ENCODE peak calls at places on chromosome 4, in ten cellular contexts. One of them, this sample, is unnamed.

GRCh38 chr4:147481577-147482109 is 746 bp downstream of the EDNRA start:
- DNase-seq in right atrium auricular region: no peak
- DNase-seq in ovary: peak; percentile 54
- DNase-seq in CD8-positive, alpha-beta T cell: no peak
- DNase-seq in heart right ventricle: no peak
- DNase-seq in upper lobe of left lung: peak; percentile 28
- DNase-seq in tibial artery: no peak
- DNase-seq in GM23338: peak; percentile 60
- DNase-seq in H1: peak; percentile 61
- DNase-seq in stomach: no peak
- DNase-seq in this sample: no peak

GRCh38 chr4:169080970-169081369 is 70.9 kb upstream of the CBR4 start:
- DNase-seq in right atrium auricular region: no peak
- DNase-seq in ovary: no peak
- DNase-seq in CD8-positive, alpha-beta T cell: no peak
- DNase-seq in heart right ventricle: peak; percentile 78
- DNase-seq in upper lobe of left lung: no peak
- DNase-seq in tibial artery: peak; percentile 41
- DNase-seq in GM23338: no peak
- DNase-seq in H1: no peak
- DNase-seq in stomach: no peak
- DNase-seq in this sample: no peak

GRCh38 chr4:175412744-175413143 is 399.3 kb downstream of the GPM6A start:
- DNase-seq in right atrium auricular region: no peak
- DNase-seq in ovary: no peak
- DNase-seq in CD8-positive, alpha-beta T cell: no peak
- DNase-seq in heart right ventricle: no peak
- DNase-seq in upper lobe of left lung: no peak
- DNase-seq in tibial artery: no peak
- DNase-seq in GM23338: no peak
- DNase-seq in H1: no peak
- DNase-seq in stomach: no peak
- DNase-seq in this sample: no peak

GRCh38 chr4:33831667-33832066 is 2412.6 kb downstream of the ARAP2 start:
- DNase-seq in right atrium auricular region: no peak
- DNase-seq in ovary: no peak
- DNase-seq in CD8-positive, alpha-beta T cell: no peak
- DNase-seq in heart right ventricle: no peak
- DNase-seq in upper lobe of left lung: no peak
- DNase-seq in tibial artery: no peak
- DNase-seq in GM23338: no peak
- DNase-seq in H1: no peak
- DNase-seq in stomach: no peak
- DNase-seq in this sample: no peak

GRCh38 chr4:6641164-6641970 is 882 bp downstream of the MRFAP1 start:
- DNase-seq in right atrium auricular region: no peak
- DNase-seq in ovary: peak; percentile 78
- DNase-seq in CD8-positive, alpha-beta T cell: peak; percentile 48
- DNase-seq in heart right ventricle: peak; percentile 44
- DNase-seq in upper lobe of left lung: peak; percentile 57
- DNase-seq in tibial artery: peak; percentile 42
- DNase-seq in GM23338: peak; percentile 45
- DNase-seq in H1: no peak
- DNase-seq in stomach: peak; percentile 40
- DNase-seq in this sample: peak; percentile 39

GRCh38 chr4:109026588-109026987 is 263.7 kb upstream of the ETNPPL start:
- DNase-seq in right atrium auricular region: no peak
- DNase-seq in ovary: no peak
- DNase-seq in CD8-positive, alpha-beta T cell: no peak
- DNase-seq in heart right ventricle: no peak
- DNase-seq in upper lobe of left lung: no peak
- DNase-seq in tibial artery: no peak
- DNase-seq in GM23338: no peak
- DNase-seq in H1: no peak
- DNase-seq in stomach: no peak
- DNase-seq in this sample: no peak

GRCh38 chr4:60865238-60865637 is 334.9 kb upstream of the ADGRL3 start:
- DNase-seq in right atrium auricular region: no peak
- DNase-seq in ovary: no peak
- DNase-seq in CD8-positive, alpha-beta T cell: no peak
- DNase-seq in heart right ventricle: no peak
- DNase-seq in upper lobe of left lung: no peak
- DNase-seq in tibial artery: no peak
- DNase-seq in GM23338: peak; percentile 70
- DNase-seq in H1: no peak
- DNase-seq in stomach: no peak
- DNase-seq in this sample: no peak

GRCh38 chr4:126701756-126702155 is 931.0 kb upstream of the INTU start:
- DNase-seq in right atrium auricular region: no peak
- DNase-seq in ovary: no peak
- DNase-seq in CD8-positive, alpha-beta T cell: no peak
- DNase-seq in heart right ventricle: peak; percentile 41
- DNase-seq in upper lobe of left lung: no peak
- DNase-seq in tibial artery: no peak
- DNase-seq in GM23338: no peak
- DNase-seq in H1: no peak
- DNase-seq in stomach: no peak
- DNase-seq in this sample: no peak

GRCh38 chr4:140252144-140252741 is 98.3 kb upstream of the MAML3 start:
- DNase-seq in right atrium auricular region: no peak
- DNase-seq in ovary: peak; percentile 63
- DNase-seq in CD8-positive, alpha-beta T cell: peak; percentile 10
- DNase-seq in heart right ventricle: no peak
- DNase-seq in upper lobe of left lung: peak; percentile 68
- DNase-seq in tibial artery: no peak
- DNase-seq in GM23338: peak; percentile 66
- DNase-seq in H1: peak; percentile 66
- DNase-seq in stomach: peak; percentile 31
- DNase-seq in this sample: no peak

GRCh38 chr4:140254656-140255299 is 100.8 kb upstream of the MAML3 start:
- DNase-seq in right atrium auricular region: no peak
- DNase-seq in ovary: no peak
- DNase-seq in CD8-positive, alpha-beta T cell: no peak
- DNase-seq in heart right ventricle: no peak
- DNase-seq in upper lobe of left lung: no peak
- DNase-seq in tibial artery: no peak
- DNase-seq in GM23338: no peak
- DNase-seq in H1: no peak
- DNase-seq in stomach: no peak
- DNase-seq in this sample: no peak

GRCh38 chr4:140255467-140255866 is 101.5 kb upstream of the MAML3 start:
- DNase-seq in right atrium auricular region: no peak
- DNase-seq in ovary: no peak
- DNase-seq in CD8-positive, alpha-beta T cell: no peak
- DNase-seq in heart right ventricle: no peak
- DNase-seq in upper lobe of left lung: no peak
- DNase-seq in tibial artery: no peak
- DNase-seq in GM23338: no peak
- DNase-seq in H1: no peak
- DNase-seq in stomach: no peak
- DNase-seq in this sample: no peak

GRCh38 chr4:140252742-140253555 is 99.0 kb upstream of the MAML3 start:
- DNase-seq in right atrium auricular region: no peak
- DNase-seq in ovary: peak; percentile 89
- DNase-seq in CD8-positive, alpha-beta T cell: peak; percentile 71
- DNase-seq in heart right ventricle: peak; percentile 65
- DNase-seq in upper lobe of left lung: peak; percentile 72
- DNase-seq in tibial artery: peak; percentile 45
- DNase-seq in GM23338: peak; percentile 74
- DNase-seq in H1: peak; percentile 87
- DNase-seq in stomach: peak; percentile 74
- DNase-seq in this sample: peak; percentile 76

GRCh38 chr4:140253556-140254027 is 99.6 kb upstream of the MAML3 start:
- DNase-seq in right atrium auricular region: no peak
- DNase-seq in ovary: no peak
- DNase-seq in CD8-positive, alpha-beta T cell: no peak
- DNase-seq in heart right ventricle: no peak
- DNase-seq in upper lobe of left lung: no peak
- DNase-seq in tibial artery: no peak
- DNase-seq in GM23338: no peak
- DNase-seq in H1: no peak
- DNase-seq in stomach: no peak
- DNase-seq in this sample: no peak
- H3K27ac ChIP-seq in right atrium auricular region: no peak overlapping the region
- H3K27ac ChIP-seq in ovary: peak overlapping the region; percentile 94
- H3K27ac ChIP-seq in CD8-positive, alpha-beta T cell: no peak overlapping the region
- H3K27ac ChIP-seq in heart right ventricle: peak overlapping the region; percentile 99
- H3K27ac ChIP-seq in upper lobe of left lung: peak overlapping the region; percentile 93
- H3K27ac ChIP-seq in tibial artery: peak overlapping the region; percentile 89
- H3K27ac ChIP-seq in GM23338: no peak overlapping the region
- H3K27ac ChIP-seq in H1: no peak overlapping the region
- H3K27ac ChIP-seq in stomach: no peak overlapping the region
- H3K27ac ChIP-seq in this sample: no peak overlapping the region

GRCh38 chr4:59057804-59058203 is 1947.6 kb upstream of the IGFBP7 start:
- DNase-seq in right atrium auricular region: no peak
- DNase-seq in ovary: no peak
- DNase-seq in CD8-positive, alpha-beta T cell: no peak
- DNase-seq in heart right ventricle: no peak
- DNase-seq in upper lobe of left lung: no peak
- DNase-seq in tibial artery: no peak
- DNase-seq in GM23338: no peak
- DNase-seq in H1: no peak
- DNase-seq in stomach: no peak
- DNase-seq in this sample: no peak

GRCh38 chr4:59060002-59060846 is 1950.0 kb upstream of the IGFBP7 start:
- DNase-seq in right atrium auricular region: no peak
- DNase-seq in ovary: no peak
- DNase-seq in CD8-positive, alpha-beta T cell: no peak
- DNase-seq in heart right ventricle: no peak
- DNase-seq in upper lobe of left lung: no peak
- DNase-seq in tibial artery: no peak
- DNase-seq in GM23338: no peak
- DNase-seq in H1: no peak
- DNase-seq in stomach: no peak
- DNase-seq in this sample: no peak

GRCh38 chr4:59062970-59063369 is 1952.8 kb upstream of the IGFBP7 start:
- DNase-seq in right atrium auricular region: no peak
- DNase-seq in ovary: no peak
- DNase-seq in CD8-positive, alpha-beta T cell: no peak
- DNase-seq in heart right ventricle: no peak
- DNase-seq in upper lobe of left lung: no peak
- DNase-seq in tibial artery: no peak
- DNase-seq in GM23338: no peak
- DNase-seq in H1: no peak
- DNase-seq in stomach: no peak
- DNase-seq in this sample: no peak

GRCh38 chr4:59060895-59061294 is 1950.7 kb upstream of the IGFBP7 start:
- DNase-seq in right atrium auricular region: no peak
- DNase-seq in ovary: no peak
- DNase-seq in CD8-positive, alpha-beta T cell: no peak
- DNase-seq in heart right ventricle: no peak
- DNase-seq in upper lobe of left lung: no peak
- DNase-seq in tibial artery: no peak
- DNase-seq in GM23338: no peak
- DNase-seq in H1: no peak
- DNase-seq in stomach: no peak
- DNase-seq in this sample: no peak
- TF ChIP-seq CTCF in right atrium auricular region: no peak
- TF ChIP-seq CTCF in ovary: no peak
- TF ChIP-seq CTCF in CD8-positive, alpha-beta T cell: no peak
- TF ChIP-seq CTCF in heart right ventricle: no peak
- TF ChIP-seq CTCF in upper lobe of left lung: no peak
- TF ChIP-seq CTCF in tibial artery: no peak
- TF ChIP-seq CTCF in GM23338: no peak
- TF ChIP-seq CTCF in H1: peak; percentile 4
- TF ChIP-seq CTCF in stomach: no peak
- TF ChIP-seq CTCF in this sample: no peak

GRCh38 chr4:7655267-7655548 is 220.5 kb upstream of the PSAPL1 start:
- DNase-seq in right atrium auricular region: no peak
- DNase-seq in ovary: no peak
- DNase-seq in CD8-positive, alpha-beta T cell: no peak
- DNase-seq in heart right ventricle: no peak
- DNase-seq in upper lobe of left lung: no peak
- DNase-seq in tibial artery: no peak
- DNase-seq in GM23338: no peak
- DNase-seq in H1: no peak
- DNase-seq in stomach: no peak
- DNase-seq in this sample: no peak

GRCh38 chr4:7657545-7658296 is 223.0 kb upstream of the PSAPL1 start:
- DNase-seq in right atrium auricular region: no peak
- DNase-seq in ovary: no peak
- DNase-seq in CD8-positive, alpha-beta T cell: no peak
- DNase-seq in heart right ventricle: no peak
- DNase-seq in upper lobe of left lung: no peak
- DNase-seq in tibial artery: no peak
- DNase-seq in GM23338: no peak
- DNase-seq in H1: no peak
- DNase-seq in stomach: no peak
- DNase-seq in this sample: no peak

GRCh38 chr4:7655549-7656243 is 221.0 kb upstream of the PSAPL1 start:
- DNase-seq in right atrium auricular region: no peak
- DNase-seq in ovary: peak; percentile 65
- DNase-seq in CD8-positive, alpha-beta T cell: no peak
- DNase-seq in heart right ventricle: no peak
- DNase-seq in upper lobe of left lung: no peak
- DNase-seq in tibial artery: no peak
- DNase-seq in GM23338: no peak
- DNase-seq in H1: no peak
- DNase-seq in stomach: no peak
- DNase-seq in this sample: no peak

GRCh38 chr4:7654550-7655266 is 220.0 kb upstream of the PSAPL1 start:
- DNase-seq in right atrium auricular region: no peak
- DNase-seq in ovary: peak; percentile 50
- DNase-seq in CD8-positive, alpha-beta T cell: no peak
- DNase-seq in heart right ventricle: no peak
- DNase-seq in upper lobe of left lung: no peak
- DNase-seq in tibial artery: no peak
- DNase-seq in GM23338: no peak
- DNase-seq in H1: no peak
- DNase-seq in stomach: no peak
- DNase-seq in this sample: no peak

DNA sequence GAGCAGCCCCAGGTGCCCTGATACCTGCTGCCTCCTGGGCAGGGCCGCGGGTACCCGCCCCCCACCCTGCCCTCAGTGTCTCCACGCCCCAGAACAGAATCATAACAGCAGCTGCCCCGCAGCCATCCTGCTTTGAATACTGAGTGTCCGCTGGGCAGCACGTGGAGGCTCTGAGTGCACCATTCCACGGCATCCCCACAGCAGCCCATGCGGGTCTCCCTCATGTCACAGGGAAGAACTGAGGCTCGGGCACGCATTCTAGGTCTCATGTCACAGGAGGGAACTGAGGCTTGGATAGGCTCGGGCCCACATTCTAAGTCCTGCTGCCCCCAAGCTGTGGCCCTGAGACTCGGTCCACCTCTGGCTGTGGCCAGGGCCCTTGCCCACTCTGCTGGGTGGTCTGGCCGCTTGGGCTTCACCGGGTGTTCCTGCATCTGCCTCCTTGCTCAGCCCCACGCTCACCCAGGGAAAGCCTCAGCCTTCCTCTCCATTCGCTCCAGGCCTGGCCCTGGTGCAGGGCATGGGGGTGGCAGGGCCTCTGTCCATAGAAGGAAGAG is 221.6 kb upstream of the PSAPL1 start:
- DNase-seq in right atrium auricular region: no peak
- DNase-seq in ovary: no peak
- DNase-seq in CD8-positive, alpha-beta T cell: no peak
- DNase-seq in heart right ventricle: no peak
- DNase-seq in upper lobe of left lung: no peak
- DNase-seq in tibial artery: no peak
- DNase-seq in GM23338: no peak
- DNase-seq in H1: no peak
- DNase-seq in stomach: no peak
- DNase-seq in this sample: no peak
- H3K27ac ChIP-seq in right atrium auricular region: no peak overlapping the region
- H3K27ac ChIP-seq in ovary: no peak overlapping the region
- H3K27ac ChIP-seq in CD8-positive, alpha-beta T cell: no peak overlapping the region
- H3K27ac ChIP-seq in heart right ventricle: no peak overlapping the region
- H3K27ac ChIP-seq in upper lobe of left lung: no peak overlapping the region
- H3K27ac ChIP-seq in tibial artery: no peak overlapping the region
- H3K27ac ChIP-seq in GM23338: no peak overlapping the region
- H3K27ac ChIP-seq in H1: no peak overlapping the region
- H3K27ac ChIP-seq in stomach: no peak overlapping the region
- H3K27ac ChIP-seq in this sample: no peak overlapping the region

DNA sequence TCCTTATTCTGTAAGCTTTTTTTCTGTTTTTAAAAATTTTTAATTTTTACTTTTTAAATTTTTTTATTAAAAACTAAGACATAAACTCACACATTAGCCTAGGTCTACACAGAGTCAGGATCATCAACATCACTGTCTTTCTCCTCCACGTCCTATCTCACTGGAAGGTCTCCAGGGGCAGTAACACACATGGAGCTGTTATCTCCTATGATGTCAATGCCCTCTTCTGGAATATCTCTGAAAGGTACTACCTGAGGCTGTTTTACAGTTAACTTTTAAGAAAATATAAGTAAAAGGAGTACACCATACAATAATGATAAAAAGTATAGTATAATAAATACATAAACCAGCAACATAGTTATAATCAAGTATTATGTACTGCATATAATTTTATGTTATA is 21.2 kb downstream of the IL15 start:
- DNase-seq in right atrium auricular region: no peak
- DNase-seq in ovary: no peak
- DNase-seq in CD8-positive, alpha-beta T cell: no peak
- DNase-seq in heart right ventricle: no peak
- DNase-seq in upper lobe of left lung: no peak
- DNase-seq in tibial artery: no peak
- DNase-seq in GM23338: no peak
- DNase-seq in H1: no peak
- DNase-seq in stomach: no peak
- DNase-seq in this sample: no peak
- TF ChIP-seq CTCF in right atrium auricular region: no peak
- TF ChIP-seq CTCF in ovary: no peak
- TF ChIP-seq CTCF in CD8-positive, alpha-beta T cell: no peak
- TF ChIP-seq CTCF in heart right ventricle: no peak
- TF ChIP-seq CTCF in upper lobe of left lung: no peak
- TF ChIP-seq CTCF in tibial artery: no peak
- TF ChIP-seq CTCF in GM23338: no peak
- TF ChIP-seq CTCF in H1: no peak
- TF ChIP-seq CTCF in stomach: no peak
- TF ChIP-seq CTCF in this sample: no peak

This sample was measured in CD4-positive, alpha-beta T cell.